ENCODE peak calls at places on chromosomes 12 and 14, in seven cellular contexts. One of them, this sample, is unnamed.

GRCh38 chr12:10540776-10541205 is 35.1 kb downstream of the EIF2S3B start:
- DNase-seq in neural progenitor cell: no peak
- DNase-seq in OCI-LY7: peak
- DNase-seq in hepatocyte: no peak
- DNase-seq in MM.1S: no peak
- DNase-seq in GM23338: no peak
- DNase-seq in HCT116: no peak
- DNase-seq in this sample: peak

GRCh38 chr14:92677087-92677668 is 71.2 kb downstream of the LGMN start:
- DNase-seq in neural progenitor cell: no peak
- DNase-seq in OCI-LY7: peak
- DNase-seq in hepatocyte: no peak
- DNase-seq in MM.1S: no peak
- DNase-seq in GM23338: no peak
- DNase-seq in HCT116: no peak
- DNase-seq in this sample: no peak

GRCh38 chr12:68271346-68271745 is 17.9 kb upstream of the IL22 start:
- DNase-seq in neural progenitor cell: no peak
- DNase-seq in OCI-LY7: no peak
- DNase-seq in hepatocyte: no peak
- DNase-seq in MM.1S: no peak
- DNase-seq in GM23338: no peak
- DNase-seq in HCT116: no peak
- DNase-seq in this sample: no peak

GRCh38 chr12:93990832-93991748 is 157.3 kb upstream of the PLXNC1 start:
- DNase-seq in neural progenitor cell: peak
- DNase-seq in OCI-LY7: no peak
- DNase-seq in hepatocyte: peak
- DNase-seq in MM.1S: no peak
- DNase-seq in GM23338: peak
- DNase-seq in HCT116: no peak
- DNase-seq in this sample: no peak

GRCh38 chr12:29796823-29797263 is 13.1 kb upstream of the TMTC1 start:
- DNase-seq in neural progenitor cell: peak
- DNase-seq in OCI-LY7: no peak
- DNase-seq in hepatocyte: peak
- DNase-seq in MM.1S: no peak
- DNase-seq in GM23338: no peak
- DNase-seq in HCT116: peak
- DNase-seq in this sample: peak

GRCh38 chr14:29529418-29529817 is 398.2 kb downstream of the PRKD1 start:
- DNase-seq in neural progenitor cell: peak
- DNase-seq in OCI-LY7: no peak
- DNase-seq in hepatocyte: peak
- DNase-seq in MM.1S: no peak
- DNase-seq in GM23338: peak
- DNase-seq in HCT116: no peak
- DNase-seq in this sample: peak

GRCh38 chr12:78914859-78915331 is 50.3 kb downstream of the SYT1 start:
- DNase-seq in neural progenitor cell: no peak
- DNase-seq in OCI-LY7: no peak
- DNase-seq in hepatocyte: peak
- DNase-seq in MM.1S: peak
- DNase-seq in GM23338: peak
- DNase-seq in HCT116: peak
- DNase-seq in this sample: peak

GRCh38 chr12:52349196-52349595 is 18.1 kb downstream of the KRT85 start:
- DNase-seq in neural progenitor cell: no peak
- DNase-seq in OCI-LY7: no peak
- DNase-seq in hepatocyte: no peak
- DNase-seq in MM.1S: no peak
- DNase-seq in GM23338: no peak
- DNase-seq in HCT116: no peak
- DNase-seq in this sample: peak

GRCh38 chr12:2489266-2489665 is 305.5 kb upstream of the FKBP4 start:
- DNase-seq in neural progenitor cell: peak
- DNase-seq in OCI-LY7: no peak
- DNase-seq in hepatocyte: no peak
- DNase-seq in MM.1S: no peak
- DNase-seq in GM23338: no peak
- DNase-seq in HCT116: no peak
- DNase-seq in this sample: no peak

GRCh38 chr12:1769809-1770494 is 50.4 kb upstream of the LRTM2 start:
- DNase-seq in neural progenitor cell: no peak
- DNase-seq in OCI-LY7: no peak
- DNase-seq in hepatocyte: no peak
- DNase-seq in MM.1S: no peak
- DNase-seq in GM23338: no peak
- DNase-seq in HCT116: no peak
- DNase-seq in this sample: peak

GRCh38 chr12:7130791-7131501 is 775 bp downstream of the CLSTN3 start:
- DNase-seq in neural progenitor cell: peak
- DNase-seq in OCI-LY7: peak
- DNase-seq in hepatocyte: peak
- DNase-seq in MM.1S: peak
- DNase-seq in GM23338: peak
- DNase-seq in HCT116: no peak
- DNase-seq in this sample: peak

GRCh38 chr14:105927094-105927475 is 400.7 kb downstream of the TMEM121 start:
- DNase-seq in neural progenitor cell: no peak
- DNase-seq in OCI-LY7: no peak
- DNase-seq in hepatocyte: no peak
- DNase-seq in MM.1S: no peak
- DNase-seq in GM23338: no peak
- DNase-seq in HCT116: no peak
- DNase-seq in this sample: no peak

GRCh38 chr12:128459067-128459466 is 192.1 kb downstream of the TMEM132C start:
- DNase-seq in neural progenitor cell: no peak
- DNase-seq in OCI-LY7: no peak
- DNase-seq in hepatocyte: no peak
- DNase-seq in MM.1S: no peak
- DNase-seq in GM23338: no peak
- DNase-seq in HCT116: no peak
- DNase-seq in this sample: no peak

GRCh38 chr14:105700622-105701288 is 174.4 kb downstream of the TMEM121 start:
- DNase-seq in neural progenitor cell: no peak
- DNase-seq in OCI-LY7: peak
- DNase-seq in hepatocyte: no peak
- DNase-seq in MM.1S: peak
- DNase-seq in GM23338: no peak
- DNase-seq in HCT116: no peak
- DNase-seq in this sample: peak

GRCh38 chr14:89425931-89426330 is 8.9 kb upstream of the FOXN3 start:
- DNase-seq in neural progenitor cell: no peak
- DNase-seq in OCI-LY7: no peak
- DNase-seq in hepatocyte: peak
- DNase-seq in MM.1S: no peak
- DNase-seq in GM23338: no peak
- DNase-seq in HCT116: peak
- DNase-seq in this sample: peak

GRCh38 chr14:63100597-63100996 is 55.3 kb upstream of the KCNH5 start:
- DNase-seq in neural progenitor cell: no peak
- DNase-seq in OCI-LY7: no peak
- DNase-seq in hepatocyte: no peak
- DNase-seq in MM.1S: no peak
- DNase-seq in GM23338: no peak
- DNase-seq in HCT116: no peak
- DNase-seq in this sample: no peak

GRCh38 chr12:1939316-1939715 is 20.9 kb upstream of the CACNA2D4 start:
- DNase-seq in neural progenitor cell: peak
- DNase-seq in OCI-LY7: no peak
- DNase-seq in hepatocyte: no peak
- DNase-seq in MM.1S: no peak
- DNase-seq in GM23338: no peak
- DNase-seq in HCT116: no peak
- DNase-seq in this sample: no peak

GRCh38 chr12:106672308-106673085 is 89.7 kb downstream of the RFX4 start:
- DNase-seq in neural progenitor cell: peak
- DNase-seq in OCI-LY7: no peak
- DNase-seq in hepatocyte: no peak
- DNase-seq in MM.1S: no peak
- DNase-seq in GM23338: peak
- DNase-seq in HCT116: no peak
- DNase-seq in this sample: no peak

GRCh38 chr12:130258863-130259262 is 78.8 kb upstream of the PIWIL1 start:
- DNase-seq in neural progenitor cell: no peak
- DNase-seq in OCI-LY7: no peak
- DNase-seq in hepatocyte: no peak
- DNase-seq in MM.1S: no peak
- DNase-seq in GM23338: no peak
- DNase-seq in HCT116: no peak
- DNase-seq in this sample: no peak

GRCh38 chr12:49370539-49370938 is 3.3 kb downstream of the SPATS2 start:
- DNase-seq in neural progenitor cell: no peak
- DNase-seq in OCI-LY7: no peak
- DNase-seq in hepatocyte: no peak
- DNase-seq in MM.1S: no peak
- DNase-seq in GM23338: no peak
- DNase-seq in HCT116: no peak
- DNase-seq in this sample: no peak

GRCh38 chr12:125114365-125115141 is 49.3 kb downstream of the AACS start:
- DNase-seq in neural progenitor cell: no peak
- DNase-seq in OCI-LY7: no peak
- DNase-seq in hepatocyte: no peak
- DNase-seq in MM.1S: no peak
- DNase-seq in GM23338: no peak
- DNase-seq in HCT116: no peak
- DNase-seq in this sample: no peak

GRCh38 chr12:18797604-18798003 is 59.7 kb downstream of the CAPZA3 start:
- DNase-seq in neural progenitor cell: no peak
- DNase-seq in OCI-LY7: no peak
- DNase-seq in hepatocyte: no peak
- DNase-seq in MM.1S: no peak
- DNase-seq in GM23338: no peak
- DNase-seq in HCT116: no peak
- DNase-seq in this sample: no peak

GRCh38 chr12:622420-622819 is 40.8 kb downstream of the NINJ2 start:
- DNase-seq in neural progenitor cell: no peak
- DNase-seq in OCI-LY7: no peak
- DNase-seq in hepatocyte: no peak
- DNase-seq in MM.1S: no peak
- DNase-seq in GM23338: no peak
- DNase-seq in HCT116: no peak
- DNase-seq in this sample: no peak

GRCh38 chr14:80136358-80136757 is 74.9 kb downstream of the DIO2 start:
- DNase-seq in neural progenitor cell: peak
- DNase-seq in OCI-LY7: peak
- DNase-seq in hepatocyte: peak
- DNase-seq in MM.1S: no peak
- DNase-seq in GM23338: peak
- DNase-seq in HCT116: no peak
- DNase-seq in this sample: peak
- TF ChIP-seq EZH2phosphoT487 in neural progenitor cell: no peak
- TF ChIP-seq EZH2phosphoT487 in OCI-LY7: no peak
- TF ChIP-seq EZH2phosphoT487 in hepatocyte: no peak
- TF ChIP-seq EZH2phosphoT487 in MM.1S: no peak
- TF ChIP-seq EZH2phosphoT487 in GM23338: no peak
- TF ChIP-seq EZH2phosphoT487 in HCT116: no peak
- TF ChIP-seq EZH2phosphoT487 in this sample: no peak

GRCh38 chr12:120702629-120703028 is 7.6 kb upstream of the UNC119B start:
- DNase-seq in neural progenitor cell: no peak
- DNase-seq in OCI-LY7: no peak
- DNase-seq in hepatocyte: no peak
- DNase-seq in MM.1S: no peak
- DNase-seq in GM23338: no peak
- DNase-seq in HCT116: no peak
- DNase-seq in this sample: no peak

GRCh38 chr12:120703311-120703942 is 6.8 kb upstream of the UNC119B start:
- DNase-seq in neural progenitor cell: no peak
- DNase-seq in OCI-LY7: no peak
- DNase-seq in hepatocyte: no peak
- DNase-seq in MM.1S: no peak
- DNase-seq in GM23338: no peak
- DNase-seq in HCT116: no peak
- DNase-seq in this sample: no peak

GRCh38 chr12:120705618-120706017 is 4.6 kb upstream of the UNC119B start:
- DNase-seq in neural progenitor cell: no peak
- DNase-seq in OCI-LY7: no peak
- DNase-seq in hepatocyte: no peak
- DNase-seq in MM.1S: no peak
- DNase-seq in GM23338: no peak
- DNase-seq in HCT116: no peak
- DNase-seq in this sample: no peak

GRCh38 chr12:120708646-120709045 is 1.6 kb upstream of the UNC119B start:
- DNase-seq in neural progenitor cell: no peak
- DNase-seq in OCI-LY7: no peak
- DNase-seq in hepatocyte: no peak
- DNase-seq in MM.1S: no peak
- DNase-seq in GM23338: no peak
- DNase-seq in HCT116: no peak
- DNase-seq in this sample: no peak

DNA sequence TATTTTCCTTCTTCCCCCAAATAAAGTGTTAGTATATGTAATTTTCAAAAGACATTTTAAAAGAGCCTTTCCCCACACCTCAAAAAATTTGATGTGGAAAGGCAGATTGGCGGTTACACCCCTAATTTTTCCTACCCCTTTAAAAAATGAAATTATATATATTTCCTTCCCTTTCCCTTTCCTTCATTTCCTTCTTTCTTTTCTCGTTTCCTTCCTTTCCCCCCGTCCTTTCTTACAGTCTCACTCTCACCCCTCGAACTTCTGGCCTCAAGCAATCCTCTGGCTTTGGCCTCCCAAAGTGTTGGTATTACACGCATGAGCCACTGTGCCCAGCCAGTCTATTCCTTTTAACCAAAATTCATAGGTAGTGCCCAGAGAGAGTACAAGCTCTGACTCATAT is 4.2 kb upstream of the UNC119B start:
- DNase-seq in neural progenitor cell: no peak
- DNase-seq in OCI-LY7: no peak
- DNase-seq in hepatocyte: no peak
- DNase-seq in MM.1S: no peak
- DNase-seq in GM23338: no peak
- DNase-seq in HCT116: no peak
- DNase-seq in this sample: peak
- TF ChIP-seq EZH2phosphoT487 in neural progenitor cell: no peak
- TF ChIP-seq EZH2phosphoT487 in OCI-LY7: no peak
- TF ChIP-seq EZH2phosphoT487 in hepatocyte: no peak
- TF ChIP-seq EZH2phosphoT487 in MM.1S: no peak
- TF ChIP-seq EZH2phosphoT487 in GM23338: no peak
- TF ChIP-seq EZH2phosphoT487 in HCT116: no peak
- TF ChIP-seq EZH2phosphoT487 in this sample: no peak

GRCh38 chr14:74299061-74299545 is 3.6 kb downstream of the ABCD4 start:
- DNase-seq in neural progenitor cell: no peak
- DNase-seq in OCI-LY7: no peak
- DNase-seq in hepatocyte: no peak
- DNase-seq in MM.1S: no peak
- DNase-seq in GM23338: no peak
- DNase-seq in HCT116: peak
- DNase-seq in this sample: peak
- TF ChIP-seq EZH2phosphoT487 in neural progenitor cell: no peak
- TF ChIP-seq EZH2phosphoT487 in OCI-LY7: no peak
- TF ChIP-seq EZH2phosphoT487 in hepatocyte: no peak
- TF ChIP-seq EZH2phosphoT487 in MM.1S: no peak
- TF ChIP-seq EZH2phosphoT487 in GM23338: no peak
- TF ChIP-seq EZH2phosphoT487 in HCT116: no peak
- TF ChIP-seq EZH2phosphoT487 in this sample: no peak

DNA sequence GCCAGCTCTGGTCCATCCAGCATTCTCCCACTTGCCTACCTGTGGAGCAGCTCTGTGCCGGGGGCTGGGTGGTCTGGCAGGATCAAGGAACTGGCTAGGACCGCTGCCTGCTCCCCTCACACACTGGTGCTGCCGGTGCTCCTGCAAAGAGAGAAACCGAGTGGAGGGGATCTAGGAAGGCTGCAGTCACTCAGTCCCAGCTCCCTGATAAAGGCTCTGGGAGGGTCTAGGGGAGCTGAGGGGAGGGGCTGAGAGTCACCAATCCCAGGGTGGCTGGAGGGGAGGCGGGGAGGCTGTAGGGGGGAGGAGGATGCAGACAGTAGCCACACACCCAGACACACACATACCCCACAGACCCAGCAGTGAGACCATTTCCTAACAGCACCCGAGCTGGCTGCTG is at the start of gene TAC3:
- DNase-seq in neural progenitor cell: peak
- DNase-seq in OCI-LY7: no peak
- DNase-seq in hepatocyte: no peak
- DNase-seq in MM.1S: no peak
- DNase-seq in GM23338: peak
- DNase-seq in HCT116: no peak
- DNase-seq in this sample: no peak
- TF ChIP-seq EZH2phosphoT487 in neural progenitor cell: no peak
- TF ChIP-seq EZH2phosphoT487 in OCI-LY7: no peak
- TF ChIP-seq EZH2phosphoT487 in hepatocyte: no peak
- TF ChIP-seq EZH2phosphoT487 in MM.1S: no peak
- TF ChIP-seq EZH2phosphoT487 in GM23338: no peak
- TF ChIP-seq EZH2phosphoT487 in HCT116: no peak
- TF ChIP-seq EZH2phosphoT487 in this sample: no peak